ENCODE peak calls at places on chromosomes 7 and 10, in eight cellular contexts. V is GM04503, X is OCI-LY7, W is T-cell, D is COR-L47, K is GM04504, S is nephron progenitor cell, Y is M059J. T is an unnamed sample.

GRCh38 chr10:2067015-2067414 is 329.7 kb upstream of the ADARB2 start:
- DNase-seq in V (no peak), X (no peak), W (no peak), D (no peak), K (no peak), S (no peak), Y (no peak), T (no peak)

GRCh38 chr7:3399858-3400257 is 98.8 kb downstream of the SDK1 start:
- DNase-seq in V (no peak), X (peak; percentile 35), W (no peak), D (no peak), K (no peak), S (peak; percentile 10), Y (peak; percentile 28), T (peak; percentile 10)

GRCh38 chr7:44713680-44714335 is 34.8 kb upstream of the ZMIZ2 start:
- DNase-seq in V (no peak), X (no peak), W (no peak), D (no peak), K (no peak), S (no peak), Y (peak; percentile 30), T (no peak)

GRCh38 chr10:3866347-3866746 is 81.3 kb upstream of the KLF6 start:
- DNase-seq in V (no peak), X (peak; percentile 23), W (no peak), D (no peak), K (no peak), S (no peak), Y (no peak), T (no peak)

GRCh38 chr7:18903676-18904075 is 213.8 kb downstream of the TWIST1 start:
- DNase-seq in V (no peak), X (no peak), W (no peak), D (no peak), K (no peak), S (no peak), Y (no peak), T (no peak)

GRCh38 chr10:88880287-88881094 is 446 bp downstream of the STAMBPL1 start:
- DNase-seq in V (no peak), X (peak; percentile 91), W (peak; percentile 62), D (peak; percentile 47), K (no peak), S (peak; percentile 78), Y (peak; percentile 86), T (peak; percentile 91)

GRCh38 chr10:122249991-122250750 is 20.9 kb upstream of the BTBD16 start:
- DNase-seq in V (no peak), X (no peak), W (no peak), D (no peak), K (no peak), S (no peak), Y (no peak), T (no peak)

GRCh38 chr7:157027568-157028527 is 17.4 kb upstream of the MNX1 start:
- DNase-seq in V (no peak), X (no peak), W (no peak), D (peak; percentile 23), K (no peak), S (no peak), Y (peak; percentile 53), T (no peak)

GRCh38 chr7:157438121-157439025 is 101.6 kb downstream of the DNAJB6 start:
- DNase-seq in V (no peak), X (no peak), W (no peak), D (no peak), K (no peak), S (no peak), Y (peak; percentile 33), T (no peak)

GRCh38 chr10:20890491-20891337 is 6.4 kb downstream of the NEBL start:
- DNase-seq in V (no peak), X (no peak), W (no peak), D (no peak), K (no peak), S (no peak), Y (peak; percentile 43), T (no peak)

GRCh38 chr7:151810434-151811232 is 66.3 kb downstream of the PRKAG2 start:
- DNase-seq in V (no peak), X (no peak), W (no peak), D (no peak), K (no peak), S (no peak), Y (peak; percentile 29), T (no peak)

GRCh38 chr10:6579904-6580278 is at the start of gene PRKCQ:
- DNase-seq in V (no peak), X (no peak), W (no peak), D (no peak), K (no peak), S (no peak), Y (peak; percentile 2), T (peak; percentile 41)

GRCh38 chr7:91940171-91940570 is 491 bp upstream of the AKAP9 start:
- DNase-seq in V (no peak), X (peak; percentile 51), W (no peak), D (peak; percentile 31), K (no peak), S (peak; percentile 29), Y (peak; percentile 61), T (no peak)

GRCh38 chr7:149209518-149210269 is 14.3 kb downstream of the ZNF282 start:
- DNase-seq in V (no peak), X (peak; percentile 49), W (peak; percentile 68), D (peak; percentile 9), K (no peak), S (peak; percentile 60), Y (peak; percentile 67), T (peak; percentile 26)

GRCh38 chr7:1712907-1713501 is 42.9 kb downstream of the ELFN1 start:
- DNase-seq in V (no peak), X (no peak), W (no peak), D (no peak), K (no peak), S (no peak), Y (no peak), T (no peak)

GRCh38 chr7:27950123-27950522 is 210.2 kb downstream of the TAX1BP1 start:
- DNase-seq in V (no peak), X (no peak), W (no peak), D (no peak), K (no peak), S (no peak), Y (no peak), T (no peak)